ENCODE peak calls at places on chromosomes 7 and 10, in eight cellular contexts. One of them, this sample, is unnamed.

GRCh38 chr10:80081801-80082750 is 3.6 kb downstream of the TMEM254 start:
- DNase-seq in H7: no peak
- DNase-seq in left lung: no peak
- DNase-seq in Right ventricle myocardium inferior: no peak
- DNase-seq in NCI-H1092: no peak
- DNase-seq in SK-N-SH: no peak
- DNase-seq in glutamatergic neuron: no peak
- DNase-seq in CD8-positive, alpha-beta memory T cell: no peak
- DNase-seq in this sample: no peak

GRCh38 chr7:45147858-45148652 is 9.5 kb upstream of the RAMP3 start:
- DNase-seq in H7: no peak
- DNase-seq in left lung: no peak
- DNase-seq in Right ventricle myocardium inferior: no peak
- DNase-seq in NCI-H1092: no peak
- DNase-seq in SK-N-SH: no peak
- DNase-seq in glutamatergic neuron: no peak
- DNase-seq in CD8-positive, alpha-beta memory T cell: no peak
- DNase-seq in this sample: no peak

GRCh38 chr10:133313192-133313591 is 4.5 kb downstream of the ZNF511 start:
- DNase-seq in H7: no peak
- DNase-seq in left lung: peak; percentile 20
- DNase-seq in Right ventricle myocardium inferior: no peak
- DNase-seq in NCI-H1092: no peak
- DNase-seq in SK-N-SH: no peak
- DNase-seq in glutamatergic neuron: no peak
- DNase-seq in CD8-positive, alpha-beta memory T cell: no peak
- DNase-seq in this sample: no peak

GRCh38 chr7:130641040-130641439 is 27.5 kb downstream of the COPG2 start:
- DNase-seq in H7: no peak
- DNase-seq in left lung: no peak
- DNase-seq in Right ventricle myocardium inferior: no peak
- DNase-seq in NCI-H1092: no peak
- DNase-seq in SK-N-SH: no peak
- DNase-seq in glutamatergic neuron: no peak
- DNase-seq in CD8-positive, alpha-beta memory T cell: no peak
- DNase-seq in this sample: no peak

GRCh38 chr7:118068-118802 is 74.1 kb upstream of the FAM20C start:
- DNase-seq in H7: no peak
- DNase-seq in left lung: peak; percentile 72
- DNase-seq in Right ventricle myocardium inferior: no peak
- DNase-seq in NCI-H1092: no peak
- DNase-seq in SK-N-SH: no peak
- DNase-seq in glutamatergic neuron: no peak
- DNase-seq in CD8-positive, alpha-beta memory T cell: no peak
- DNase-seq in this sample: no peak

GRCh38 chr7:44310221-44310848 is 15.1 kb downstream of the CAMK2B start:
- DNase-seq in H7: peak; percentile 44
- DNase-seq in left lung: no peak
- DNase-seq in Right ventricle myocardium inferior: no peak
- DNase-seq in NCI-H1092: no peak
- DNase-seq in SK-N-SH: no peak
- DNase-seq in glutamatergic neuron: no peak
- DNase-seq in CD8-positive, alpha-beta memory T cell: no peak
- DNase-seq in this sample: no peak

GRCh38 chr7:98911936-98912335 is 33.6 kb downstream of the TRRAP start:
- DNase-seq in H7: no peak
- DNase-seq in left lung: no peak
- DNase-seq in Right ventricle myocardium inferior: no peak
- DNase-seq in NCI-H1092: no peak
- DNase-seq in SK-N-SH: no peak
- DNase-seq in glutamatergic neuron: no peak
- DNase-seq in CD8-positive, alpha-beta memory T cell: no peak
- DNase-seq in this sample: no peak

GRCh38 chr10:102769375-102770107 is 25.8 kb downstream of the WBP1L start:
- DNase-seq in H7: no peak
- DNase-seq in left lung: no peak
- DNase-seq in Right ventricle myocardium inferior: no peak
- DNase-seq in NCI-H1092: no peak
- DNase-seq in SK-N-SH: no peak
- DNase-seq in glutamatergic neuron: no peak
- DNase-seq in CD8-positive, alpha-beta memory T cell: no peak
- DNase-seq in this sample: no peak

GRCh38 chr7:121313793-121314676 is 14.8 kb upstream of the WNT16 start:
- DNase-seq in H7: no peak
- DNase-seq in left lung: no peak
- DNase-seq in Right ventricle myocardium inferior: no peak
- DNase-seq in NCI-H1092: peak; percentile 63
- DNase-seq in SK-N-SH: no peak
- DNase-seq in glutamatergic neuron: no peak
- DNase-seq in CD8-positive, alpha-beta memory T cell: no peak
- DNase-seq in this sample: peak; percentile 3

GRCh38 chr7:79653136-79653631 is 199.7 kb upstream of the MAGI2 start:
- DNase-seq in H7: no peak
- DNase-seq in left lung: no peak
- DNase-seq in Right ventricle myocardium inferior: no peak
- DNase-seq in NCI-H1092: no peak
- DNase-seq in SK-N-SH: no peak
- DNase-seq in glutamatergic neuron: no peak
- DNase-seq in CD8-positive, alpha-beta memory T cell: no peak
- DNase-seq in this sample: no peak

GRCh38 chr10:47165711-47166404 is 134.1 kb upstream of the GDF10 start:
- DNase-seq in H7: no peak
- DNase-seq in left lung: peak; percentile 85
- DNase-seq in Right ventricle myocardium inferior: peak; percentile 83
- DNase-seq in NCI-H1092: no peak
- DNase-seq in SK-N-SH: no peak
- DNase-seq in glutamatergic neuron: no peak
- DNase-seq in CD8-positive, alpha-beta memory T cell: no peak
- DNase-seq in this sample: no peak

GRCh38 chr7:40475681-40475982 is 340.8 kb downstream of the SUGCT start:
- DNase-seq in H7: no peak
- DNase-seq in left lung: no peak
- DNase-seq in Right ventricle myocardium inferior: no peak
- DNase-seq in NCI-H1092: no peak
- DNase-seq in SK-N-SH: no peak
- DNase-seq in glutamatergic neuron: no peak
- DNase-seq in CD8-positive, alpha-beta memory T cell: no peak
- DNase-seq in this sample: no peak

GRCh38 chr10:97633921-97634320 is 621 bp upstream of the MORN4 start:
- DNase-seq in H7: no peak
- DNase-seq in left lung: no peak
- DNase-seq in Right ventricle myocardium inferior: peak; percentile 49
- DNase-seq in NCI-H1092: no peak
- DNase-seq in SK-N-SH: no peak
- DNase-seq in glutamatergic neuron: no peak
- DNase-seq in CD8-positive, alpha-beta memory T cell: no peak
- DNase-seq in this sample: peak; percentile 38

GRCh38 chr10:48490576-48491345 is 114.1 kb downstream of the ARHGAP22 start:
- DNase-seq in H7: peak; percentile 27
- DNase-seq in left lung: no peak
- DNase-seq in Right ventricle myocardium inferior: no peak
- DNase-seq in NCI-H1092: no peak
- DNase-seq in SK-N-SH: no peak
- DNase-seq in glutamatergic neuron: no peak
- DNase-seq in CD8-positive, alpha-beta memory T cell: no peak
- DNase-seq in this sample: no peak